ENCODE peak calls at places on chromosome X, in five cellular contexts. One of them, this sample, is unnamed. For H3K4me1, the result is how much of the 10 kb centered on the place peaks cover.

GRCh38 chrX:63784346-63784901 is 590 bp downstream of the ARHGEF9 start:
- DNase-seq in suprapubic skin: no peak
- DNase-seq in esophagus squamous epithelium: no peak
- DNase-seq in upper lobe of right lung: no peak
- DNase-seq in DND-41: peak
- DNase-seq in this sample: no peak

GRCh38 chrX:125132274-125132673 is 187.4 kb upstream of the TEX13C start:
- DNase-seq in suprapubic skin: no peak
- DNase-seq in esophagus squamous epithelium: no peak
- DNase-seq in upper lobe of right lung: no peak
- DNase-seq in DND-41: no peak
- DNase-seq in this sample: peak

GRCh38 chrX:119399772-119400101 is 601 bp downstream of the SLC25A43 start:
- DNase-seq in suprapubic skin: no peak
- DNase-seq in esophagus squamous epithelium: no peak
- DNase-seq in upper lobe of right lung: no peak
- DNase-seq in DND-41: no peak
- DNase-seq in this sample: no peak

GRCh38 chrX:26442340-26442739 is 226.4 kb downstream of the MAGEB5 start:
- DNase-seq in suprapubic skin: no peak
- DNase-seq in esophagus squamous epithelium: no peak
- DNase-seq in upper lobe of right lung: no peak
- DNase-seq in DND-41: no peak
- DNase-seq in this sample: peak

GRCh38 chrX:27444093-27444908 is 18.8 kb downstream of the PPP4R3C start:
- DNase-seq in suprapubic skin: no peak
- DNase-seq in esophagus squamous epithelium: no peak
- DNase-seq in upper lobe of right lung: no peak
- DNase-seq in DND-41: peak
- DNase-seq in this sample: peak

GRCh38 chrX:23333842-23334535 is 660 bp upstream of the PTCHD1 start:
- DNase-seq in suprapubic skin: no peak
- DNase-seq in esophagus squamous epithelium: no peak
- DNase-seq in upper lobe of right lung: peak
- DNase-seq in DND-41: no peak
- DNase-seq in this sample: no peak

GRCh38 chrX:38660395-38661179 is 99.2 kb downstream of the TSPAN7 start:
- DNase-seq in suprapubic skin: no peak
- DNase-seq in esophagus squamous epithelium: no peak
- DNase-seq in upper lobe of right lung: no peak
- DNase-seq in DND-41: no peak
- DNase-seq in this sample: peak

GRCh38 chrX:63657821-63658220 is 127.2 kb downstream of the ARHGEF9 start:
- DNase-seq in suprapubic skin: no peak
- DNase-seq in esophagus squamous epithelium: no peak
- DNase-seq in upper lobe of right lung: peak
- DNase-seq in DND-41: no peak
- DNase-seq in this sample: no peak

GRCh38 chrX:153925739-153926593 is at the start of gene ARHGAP4:
- DNase-seq in suprapubic skin: no peak
- DNase-seq in esophagus squamous epithelium: no peak
- DNase-seq in upper lobe of right lung: peak
- DNase-seq in DND-41: peak
- DNase-seq in this sample: peak

GRCh38 chrX:41963348-41963747 is 40.0 kb upstream of the CASK start:
- DNase-seq in suprapubic skin: no peak
- DNase-seq in esophagus squamous epithelium: no peak
- DNase-seq in upper lobe of right lung: no peak
- DNase-seq in DND-41: no peak
- DNase-seq in this sample: no peak

GRCh38 chrX:41982966-41983365 is 59.6 kb upstream of the CASK start:
- DNase-seq in suprapubic skin: no peak
- DNase-seq in esophagus squamous epithelium: no peak
- DNase-seq in upper lobe of right lung: no peak
- DNase-seq in DND-41: no peak
- DNase-seq in this sample: no peak

GRCh38 chrX:139203681-139204575 is 326.6 kb upstream of the F9 start:
- DNase-seq in suprapubic skin: no peak
- DNase-seq in esophagus squamous epithelium: no peak
- DNase-seq in upper lobe of right lung: peak
- DNase-seq in DND-41: no peak
- DNase-seq in this sample: peak

GRCh38 chrX:38768079-38768478 is 33.2 kb upstream of the MID1IP1 start:
- DNase-seq in suprapubic skin: no peak
- DNase-seq in esophagus squamous epithelium: no peak
- DNase-seq in upper lobe of right lung: no peak
- DNase-seq in DND-41: no peak
- DNase-seq in this sample: peak

GRCh38 chrX:82676386-82676785 is 831.7 kb upstream of the POU3F4 start:
- DNase-seq in suprapubic skin: no peak
- DNase-seq in esophagus squamous epithelium: no peak
- DNase-seq in upper lobe of right lung: no peak
- DNase-seq in DND-41: no peak
- DNase-seq in this sample: no peak

GRCh38 chrX:105821471-105822081 is 763 bp upstream of the NRK start:
- DNase-seq in suprapubic skin: no peak
- DNase-seq in esophagus squamous epithelium: no peak
- DNase-seq in upper lobe of right lung: peak
- DNase-seq in DND-41: no peak
- DNase-seq in this sample: no peak

GRCh38 chrX:40947276-40947675 is 138.0 kb upstream of the USP9X start:
- DNase-seq in suprapubic skin: no peak
- DNase-seq in esophagus squamous epithelium: no peak
- DNase-seq in upper lobe of right lung: no peak
- DNase-seq in DND-41: no peak
- DNase-seq in this sample: no peak

GRCh38 chrX:96389314-96390048 is 295.2 kb upstream of the DIAPH2 start:
- DNase-seq in suprapubic skin: no peak
- DNase-seq in esophagus squamous epithelium: no peak
- DNase-seq in upper lobe of right lung: no peak
- DNase-seq in DND-41: no peak
- DNase-seq in this sample: no peak

DNA sequence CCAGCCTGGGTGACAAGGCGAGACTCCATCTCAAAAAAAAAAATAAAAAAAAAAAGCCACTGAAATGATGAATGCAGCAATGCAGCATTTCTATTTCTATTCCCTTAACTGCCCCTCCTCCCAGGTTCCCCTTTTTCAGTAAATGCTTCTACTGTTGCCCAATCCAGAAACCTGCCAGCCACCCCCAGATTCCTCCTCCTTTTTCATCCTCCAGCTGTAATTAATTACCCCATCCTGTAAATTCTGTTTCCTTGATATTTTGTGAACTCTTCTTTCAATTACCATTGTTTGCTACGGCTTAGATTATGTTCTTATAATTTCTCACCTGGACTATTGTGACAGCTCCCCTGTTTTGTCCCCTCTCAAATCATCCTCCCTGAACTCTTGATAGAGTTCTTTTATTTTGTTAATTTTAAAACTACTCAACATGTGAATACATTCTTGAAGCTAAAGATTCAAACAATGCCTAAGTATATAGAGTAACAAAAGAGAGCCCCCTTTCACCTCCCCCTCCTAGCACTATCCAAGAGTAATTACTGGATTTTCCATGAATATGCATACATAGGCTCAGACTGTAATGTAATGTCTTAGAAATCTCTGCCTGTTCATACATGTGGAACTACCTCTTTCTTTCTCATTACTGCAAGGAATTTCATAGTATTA is 140.6 kb upstream of the GPC4 start:
- DNase-seq in suprapubic skin: no peak
- DNase-seq in esophagus squamous epithelium: no peak
- DNase-seq in upper lobe of right lung: no peak
- DNase-seq in DND-41: no peak
- DNase-seq in this sample: no peak
- H3K4me1 ChIP-seq in suprapubic skin: under half
- H3K4me1 ChIP-seq in esophagus squamous epithelium: under half
- H3K4me1 ChIP-seq in upper lobe of right lung: under half
- H3K4me1 ChIP-seq in DND-41: under half
- H3K4me1 ChIP-seq in this sample: under half

GRCh38 chrX:9310596-9310995 is 154.3 kb upstream of the TBL1X start:
- DNase-seq in suprapubic skin: no peak
- DNase-seq in esophagus squamous epithelium: no peak
- DNase-seq in upper lobe of right lung: no peak
- DNase-seq in DND-41: no peak
- DNase-seq in this sample: no peak
- H3K27ac ChIP-seq in suprapubic skin: no peak
- H3K27ac ChIP-seq in esophagus squamous epithelium: no peak
- H3K27ac ChIP-seq in upper lobe of right lung: no peak
- H3K27ac ChIP-seq in DND-41: no peak
- H3K27ac ChIP-seq in this sample: no peak

GRCh38 chrX:12984629-12985303 is 9.9 kb downstream of the TMSB4X start:
- DNase-seq in suprapubic skin: no peak
- DNase-seq in esophagus squamous epithelium: no peak
- DNase-seq in upper lobe of right lung: no peak
- DNase-seq in DND-41: peak
- DNase-seq in this sample: no peak
- H3K4me1 ChIP-seq in suprapubic skin: under half
- H3K4me1 ChIP-seq in esophagus squamous epithelium: under half
- H3K4me1 ChIP-seq in upper lobe of right lung: under half
- H3K4me1 ChIP-seq in DND-41: half or more
- H3K4me1 ChIP-seq in this sample: under half

DNA sequence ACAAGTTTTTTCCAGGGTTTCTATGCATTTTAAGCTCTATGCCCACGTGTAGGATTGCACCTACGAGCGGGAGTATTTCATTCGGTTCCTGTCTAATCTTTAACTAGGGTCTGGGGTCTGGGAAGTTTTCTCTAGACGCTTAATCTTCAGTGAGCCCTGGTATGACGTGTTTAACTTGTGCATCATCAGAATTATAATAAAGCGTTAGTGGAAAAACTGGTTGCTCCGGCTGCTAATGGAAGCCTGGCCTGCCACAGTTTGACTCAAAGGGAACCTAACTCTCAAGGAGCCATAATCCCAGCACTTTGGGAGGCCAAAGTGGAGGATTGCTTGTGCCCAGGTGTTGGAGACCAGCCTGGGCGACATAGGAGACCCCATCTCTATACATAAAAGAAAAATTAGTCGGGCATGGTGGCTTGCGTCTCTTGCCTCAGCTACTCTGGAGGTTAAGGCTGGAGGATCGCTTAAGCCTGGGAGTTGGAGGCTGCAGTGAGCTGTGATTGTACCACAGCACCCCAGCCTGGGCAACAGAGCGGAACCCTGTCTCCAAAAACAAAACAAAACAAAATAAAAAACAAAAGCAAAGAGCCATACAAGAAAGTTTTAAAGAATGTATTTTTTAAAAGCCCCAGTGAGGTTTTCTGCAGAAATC is 30.2 kb downstream of the ARSD start:
- DNase-seq in suprapubic skin: no peak
- DNase-seq in esophagus squamous epithelium: no peak
- DNase-seq in upper lobe of right lung: no peak
- DNase-seq in DND-41: no peak
- DNase-seq in this sample: no peak
- H3K27ac ChIP-seq in suprapubic skin: no peak
- H3K27ac ChIP-seq in esophagus squamous epithelium: no peak
- H3K27ac ChIP-seq in upper lobe of right lung: peak
- H3K27ac ChIP-seq in DND-41: no peak
- H3K27ac ChIP-seq in this sample: no peak

GRCh38 chrX:33415454-33415853 is 204.1 kb upstream of the DMD start:
- DNase-seq in suprapubic skin: no peak
- DNase-seq in esophagus squamous epithelium: no peak
- DNase-seq in upper lobe of right lung: peak
- DNase-seq in DND-41: no peak
- DNase-seq in this sample: no peak
- H3K4me1 ChIP-seq in suprapubic skin: under half
- H3K4me1 ChIP-seq in esophagus squamous epithelium: under half
- H3K4me1 ChIP-seq in upper lobe of right lung: under half
- H3K4me1 ChIP-seq in DND-41: under half
- H3K4me1 ChIP-seq in this sample: under half

GRCh38 chrX:11424903-11425674 is 131.9 kb downstream of the AMELX start:
- DNase-seq in suprapubic skin: no peak
- DNase-seq in esophagus squamous epithelium: no peak
- DNase-seq in upper lobe of right lung: no peak
- DNase-seq in DND-41: no peak
- DNase-seq in this sample: no peak

GRCh38 chrX:11422529-11422857 is 129.3 kb downstream of the AMELX start:
- DNase-seq in suprapubic skin: no peak
- DNase-seq in esophagus squamous epithelium: no peak
- DNase-seq in upper lobe of right lung: no peak
- DNase-seq in DND-41: no peak
- DNase-seq in this sample: no peak

GRCh38 chrX:11423949-11424348 is 130.7 kb downstream of the AMELX start:
- DNase-seq in suprapubic skin: no peak
- DNase-seq in esophagus squamous epithelium: no peak
- DNase-seq in upper lobe of right lung: no peak
- DNase-seq in DND-41: no peak
- DNase-seq in this sample: peak

GRCh38 chrX:11421816-11422528 is 128.8 kb downstream of the AMELX start:
- DNase-seq in suprapubic skin: no peak
- DNase-seq in esophagus squamous epithelium: no peak
- DNase-seq in upper lobe of right lung: no peak
- DNase-seq in DND-41: no peak
- DNase-seq in this sample: no peak

DNA sequence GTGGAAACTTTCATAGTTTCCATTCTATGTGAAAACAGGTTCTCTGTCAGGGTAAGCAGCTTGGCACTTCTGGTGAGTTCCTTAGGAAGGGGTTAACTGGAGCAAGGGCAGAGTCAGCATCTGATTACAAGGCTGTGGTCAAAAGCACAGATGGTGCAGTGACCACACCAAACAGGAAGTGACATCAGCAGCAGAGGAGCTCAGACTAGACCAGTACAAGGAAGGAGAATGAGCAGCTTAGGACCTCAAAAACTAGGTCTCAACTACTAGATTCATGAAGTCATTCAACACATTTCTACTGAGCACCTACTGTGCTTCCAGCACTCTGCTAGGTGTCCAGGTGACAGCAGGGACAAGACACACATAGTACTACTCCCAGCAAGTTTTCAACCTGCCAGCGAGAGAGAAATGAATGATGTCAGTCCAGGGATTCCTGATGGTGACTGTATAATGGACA is 130.2 kb downstream of the AMELX start:
- DNase-seq in suprapubic skin: no peak
- DNase-seq in esophagus squamous epithelium: no peak
- DNase-seq in upper lobe of right lung: no peak
- DNase-seq in DND-41: no peak
- DNase-seq in this sample: peak
- H3K27ac ChIP-seq in suprapubic skin: no peak
- H3K27ac ChIP-seq in esophagus squamous epithelium: peak
- H3K27ac ChIP-seq in upper lobe of right lung: peak
- H3K27ac ChIP-seq in DND-41: no peak
- H3K27ac ChIP-seq in this sample: peak

DNA sequence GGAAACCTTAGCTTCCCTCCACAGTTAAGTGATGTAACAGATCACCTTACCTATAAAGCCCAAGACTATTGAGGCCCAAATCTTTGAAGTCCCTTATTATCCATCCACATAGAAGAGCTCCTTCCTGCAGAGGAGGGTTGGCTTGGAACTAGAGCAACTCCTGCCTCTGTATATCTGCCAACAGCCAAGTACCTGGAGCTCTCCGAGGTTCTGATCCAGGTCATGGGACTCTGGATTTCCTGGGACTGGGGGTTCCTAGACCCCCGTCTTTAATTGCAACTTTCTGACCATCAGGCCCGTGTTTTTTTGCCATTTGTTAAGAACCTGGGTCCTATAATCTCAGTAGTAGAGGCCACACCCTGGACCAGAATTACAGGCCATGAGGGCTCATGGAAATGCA is 136.3 kb downstream of the SH3KBP1 start:
- DNase-seq in suprapubic skin: no peak
- DNase-seq in esophagus squamous epithelium: no peak
- DNase-seq in upper lobe of right lung: no peak
- DNase-seq in DND-41: peak
- DNase-seq in this sample: no peak
- H3K4me1 ChIP-seq in suprapubic skin: under half
- H3K4me1 ChIP-seq in esophagus squamous epithelium: under half
- H3K4me1 ChIP-seq in upper lobe of right lung: under half
- H3K4me1 ChIP-seq in DND-41: half or more
- H3K4me1 ChIP-seq in this sample: under half